ENCODE peak calls at places on chromosomes 7 and 10, in eight cellular contexts. G, O, Q, L, P, C, V and K are unnamed samples.

GRCh38 chr7:19772858-19773337 is 519 bp downstream of the TMEM196 start:
- DNase-seq in C (no peak), L (peak; percentile 68), P (peak; percentile 17), V (peak; percentile 45), Q (no peak), G (no peak), O (peak; percentile 3), K (no peak)

GRCh38 chr7:18212788-18213187 is 185.1 kb upstream of the PRPS1L1 start:
- DNase-seq in O (no peak), G (peak; percentile 34), L (peak; percentile 21), P (peak; percentile 58), C (no peak), V (peak; percentile 26), Q (no peak), K (no peak)

GRCh38 chr10:128042131-128042610 is 84.1 kb downstream of the MKI67 start:
- DNase-seq in V (no peak), C (no peak), O (no peak), Q (no peak), G (no peak), L (no peak), P (no peak), K (no peak)

GRCh38 chr10:69807122-69807521 is 5.4 kb downstream of the COL13A1 start:
- DNase-seq in C (no peak), P (no peak), V (peak; percentile 67), Q (no peak), G (peak; percentile 68), L (no peak), O (no peak), K (no peak)

GRCh38 chr7:142760071-142760642 is 10.6 kb upstream of the PRSS2 start:
- DNase-seq in Q (no peak), L (peak; percentile 52), C (no peak), O (no peak), V (no peak), P (no peak), G (no peak), K (no peak)

GRCh38 chr10:94194256-94194655 is 168.5 kb downstream of the NOC3L start:
- DNase-seq in G (peak; percentile 20), V (peak; percentile 59), Q (no peak), P (no peak), L (peak; percentile 7), O (no peak), C (no peak), K (no peak)

GRCh38 chr7:121459148-121459547 is 63.0 kb upstream of the FAM3C start:
- DNase-seq in L (no peak), O (no peak), P (no peak), C (no peak), V (no peak), G (no peak), Q (no peak), K (no peak)

GRCh38 chr7:7178081-7178480 is 4.3 kb upstream of the C1GALT1 start:
- DNase-seq in Q (no peak), C (no peak), L (peak; percentile 28), O (no peak), P (no peak), G (no peak), V (no peak), K (no peak)

GRCh38 chr7:75987805-75988630 is 6.4 kb downstream of the TMEM120A start:
- DNase-seq in C (no peak), O (no peak), Q (no peak), V (no peak), L (no peak), P (peak; percentile 43), G (no peak), K (peak; percentile 46)

GRCh38 chr7:84069036-84069435 is 125.6 kb downstream of the SEMA3A start:
- DNase-seq in G (no peak), L (no peak), Q (no peak), C (no peak), O (no peak), P (no peak), V (no peak), K (no peak)

GRCh38 chr7:76020031-76020714 is 25.8 kb upstream of the TMEM120A start:
- DNase-seq in V (peak; percentile 51), P (peak; percentile 85), G (peak; percentile 71), C (peak; percentile 48), Q (peak; percentile 37), O (peak; percentile 72), L (peak; percentile 77), K (peak; percentile 77)

GRCh38 chr7:98548370-98548769 is 68.7 kb upstream of the NPTX2 start:
- DNase-seq in O (no peak), G (no peak), P (no peak), C (no peak), L (no peak), V (no peak), Q (no peak), K (no peak)

GRCh38 chr7:4995429-4995969 is 36.5 kb upstream of the MMD2 start:
- DNase-seq in L (no peak), P (no peak), Q (no peak), O (no peak), C (no peak), G (no peak), V (no peak), K (no peak)

GRCh38 chr7:124919841-124920240 is 9.8 kb downstream of the POT1 start:
- DNase-seq in O (no peak), P (no peak), V (no peak), L (no peak), G (no peak), C (no peak), Q (no peak), K (no peak)

GRCh38 chr7:133484135-133484534 is 231.3 kb downstream of the EXOC4 start:
- DNase-seq in G (no peak), L (no peak), V (peak; percentile 16), C (no peak), P (no peak), O (no peak), Q (no peak), K (no peak)